ENCODE peak calls at places on chromosome 14, in four cellular contexts. One of them, this sample, is unnamed.

GRCh38 chr14:105292810-105293711 is 7.7 kb downstream of the BRF1 start:
- DNase-seq in body of pancreas: no peak
- DNase-seq in naive thymus-derived CD4-positive, alpha-beta T cell: peak
- DNase-seq in tibial artery: no peak
- DNase-seq in this sample: no peak

GRCh38 chr14:85934123-85934885 is 404.4 kb downstream of the FLRT2 start:
- DNase-seq in body of pancreas: no peak
- DNase-seq in naive thymus-derived CD4-positive, alpha-beta T cell: peak
- DNase-seq in tibial artery: no peak
- DNase-seq in this sample: no peak

GRCh38 chr14:102075155-102075554 is 11.7 kb downstream of the HSP90AA1 start:
- DNase-seq in body of pancreas: no peak
- DNase-seq in naive thymus-derived CD4-positive, alpha-beta T cell: no peak
- DNase-seq in tibial artery: no peak
- DNase-seq in this sample: no peak

GRCh38 chr14:72518809-72519377 is 375.0 kb downstream of the DPF3 start:
- DNase-seq in body of pancreas: no peak
- DNase-seq in naive thymus-derived CD4-positive, alpha-beta T cell: peak
- DNase-seq in tibial artery: no peak
- DNase-seq in this sample: no peak

GRCh38 chr14:101230161-101230850 is 326.8 kb upstream of the RTL1 start:
- DNase-seq in body of pancreas: no peak
- DNase-seq in naive thymus-derived CD4-positive, alpha-beta T cell: peak
- DNase-seq in tibial artery: no peak
- DNase-seq in this sample: no peak

GRCh38 chr14:47596232-47596631 is 79.2 kb downstream of the MDGA2 start:
- DNase-seq in body of pancreas: no peak
- DNase-seq in naive thymus-derived CD4-positive, alpha-beta T cell: no peak
- DNase-seq in tibial artery: no peak
- DNase-seq in this sample: no peak

GRCh38 chr14:79279645-79280399 is 931.5 kb downstream of the DIO2 start:
- DNase-seq in body of pancreas: peak
- DNase-seq in naive thymus-derived CD4-positive, alpha-beta T cell: no peak
- DNase-seq in tibial artery: peak
- DNase-seq in this sample: peak

GRCh38 chr14:91303091-91303923 is 58.8 kb upstream of the GPR68 start:
- DNase-seq in body of pancreas: no peak
- DNase-seq in naive thymus-derived CD4-positive, alpha-beta T cell: peak
- DNase-seq in tibial artery: no peak
- DNase-seq in this sample: no peak

GRCh38 chr14:61472025-61472672 is 150.8 kb downstream of the PRKCH start:
- DNase-seq in body of pancreas: peak
- DNase-seq in naive thymus-derived CD4-positive, alpha-beta T cell: no peak
- DNase-seq in tibial artery: peak
- DNase-seq in this sample: peak

GRCh38 chr14:26867171-26867757 is 269.4 kb upstream of the NOVA1 start:
- DNase-seq in body of pancreas: peak
- DNase-seq in naive thymus-derived CD4-positive, alpha-beta T cell: no peak
- DNase-seq in tibial artery: no peak
- DNase-seq in this sample: peak

GRCh38 chr14:69712637-69713088 is 54.3 kb upstream of the SRSF5 start:
- DNase-seq in body of pancreas: no peak
- DNase-seq in naive thymus-derived CD4-positive, alpha-beta T cell: no peak
- DNase-seq in tibial artery: peak
- DNase-seq in this sample: no peak

GRCh38 chr14:75577090-75577489 is 1.3 kb upstream of the FLVCR2 start:
- DNase-seq in body of pancreas: no peak
- DNase-seq in naive thymus-derived CD4-positive, alpha-beta T cell: no peak
- DNase-seq in tibial artery: no peak
- DNase-seq in this sample: no peak

GRCh38 chr14:83291716-83292115 is 1758.1 kb upstream of the SEL1L start:
- DNase-seq in body of pancreas: no peak
- DNase-seq in naive thymus-derived CD4-positive, alpha-beta T cell: no peak
- DNase-seq in tibial artery: no peak
- DNase-seq in this sample: no peak

GRCh38 chr14:38611928-38612327 is 356.0 kb upstream of the CLEC14A start:
- DNase-seq in body of pancreas: no peak
- DNase-seq in naive thymus-derived CD4-positive, alpha-beta T cell: no peak
- DNase-seq in tibial artery: no peak
- DNase-seq in this sample: no peak

GRCh38 chr14:55556929-55557623 is 22.9 kb upstream of the KTN1 start:
- DNase-seq in body of pancreas: peak
- DNase-seq in naive thymus-derived CD4-positive, alpha-beta T cell: no peak
- DNase-seq in tibial artery: peak
- DNase-seq in this sample: peak

GRCh38 chr14:75399819-75400678 is 27.8 kb upstream of the JDP2 start:
- DNase-seq in body of pancreas: peak
- DNase-seq in naive thymus-derived CD4-positive, alpha-beta T cell: no peak
- DNase-seq in tibial artery: peak
- DNase-seq in this sample: peak

GRCh38 chr14:49549881-49550280 is 36.3 kb downstream of the RPS29 start:
- DNase-seq in body of pancreas: no peak
- DNase-seq in naive thymus-derived CD4-positive, alpha-beta T cell: no peak
- DNase-seq in tibial artery: no peak
- DNase-seq in this sample: peak

GRCh38 chr14:63164108-63164683 is 40.0 kb upstream of the RHOJ start:
- DNase-seq in body of pancreas: no peak
- DNase-seq in naive thymus-derived CD4-positive, alpha-beta T cell: no peak
- DNase-seq in tibial artery: no peak
- DNase-seq in this sample: no peak

GRCh38 chr14:106094654-106095189 is 568.3 kb downstream of the TMEM121 start:
- DNase-seq in body of pancreas: peak
- DNase-seq in naive thymus-derived CD4-positive, alpha-beta T cell: peak
- DNase-seq in tibial artery: no peak
- DNase-seq in this sample: no peak

GRCh38 chr14:90140956-90141316 is 79.1 kb downstream of the KCNK13 start:
- DNase-seq in body of pancreas: no peak
- DNase-seq in naive thymus-derived CD4-positive, alpha-beta T cell: no peak
- DNase-seq in tibial artery: no peak
- DNase-seq in this sample: no peak
- H3K4me3 ChIP-seq in body of pancreas: no peak
- H3K4me3 ChIP-seq in naive thymus-derived CD4-positive, alpha-beta T cell: no peak
- H3K4me3 ChIP-seq in tibial artery: no peak
- H3K4me3 ChIP-seq in this sample: no peak

DNA sequence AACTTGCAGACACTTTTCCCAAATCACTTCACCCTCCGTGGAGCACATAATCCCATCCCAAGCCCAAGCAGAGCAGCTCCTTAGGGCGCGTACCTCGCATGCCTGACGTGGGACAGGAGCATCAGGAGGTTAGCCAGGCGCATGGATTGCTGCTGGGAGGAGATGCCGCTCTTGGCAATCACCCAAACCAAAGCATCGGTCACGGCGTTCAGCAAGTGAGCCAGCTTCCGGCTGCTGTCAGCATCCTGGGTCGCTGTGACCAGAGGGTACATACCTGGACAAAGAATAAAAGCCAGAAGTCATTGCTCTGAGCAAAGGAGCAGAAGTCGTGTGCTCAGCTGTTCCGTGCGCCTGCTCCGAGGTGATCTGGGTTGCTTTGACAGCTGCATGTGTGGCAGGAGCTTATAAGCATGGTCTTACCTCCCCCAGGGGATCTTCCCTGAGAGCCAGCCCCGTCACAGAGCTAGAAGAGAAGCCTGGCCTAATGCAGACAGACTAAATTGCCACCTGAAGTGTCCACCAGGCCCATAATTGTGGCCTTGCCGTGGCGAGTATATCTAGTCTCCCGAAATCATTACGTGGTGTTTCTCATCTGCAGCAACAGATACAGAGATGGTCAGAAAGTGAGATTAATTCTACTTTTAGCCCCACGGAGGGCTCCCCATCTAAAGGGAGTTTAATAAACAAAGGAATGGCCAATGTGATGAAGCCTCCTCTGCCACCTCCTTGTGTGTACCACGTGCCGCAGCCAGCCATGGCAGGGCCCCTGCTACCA is 59.1 kb downstream of the ESR2 start:
- DNase-seq in body of pancreas: no peak
- DNase-seq in naive thymus-derived CD4-positive, alpha-beta T cell: no peak
- DNase-seq in tibial artery: no peak
- DNase-seq in this sample: no peak
- H3K27ac ChIP-seq in body of pancreas: no peak
- H3K27ac ChIP-seq in naive thymus-derived CD4-positive, alpha-beta T cell: no peak
- H3K27ac ChIP-seq in tibial artery: no peak
- H3K27ac ChIP-seq in this sample: no peak

GRCh38 chr14:24108336-24108874 is 6.2 kb upstream of the DCAF11 start:
- DNase-seq in body of pancreas: no peak
- DNase-seq in naive thymus-derived CD4-positive, alpha-beta T cell: no peak
- DNase-seq in tibial artery: no peak
- DNase-seq in this sample: no peak
- H3K4me3 ChIP-seq in body of pancreas: no peak
- H3K4me3 ChIP-seq in naive thymus-derived CD4-positive, alpha-beta T cell: no peak
- H3K4me3 ChIP-seq in tibial artery: no peak
- H3K4me3 ChIP-seq in this sample: no peak

GRCh38 chr14:92495041-92495440 is 18.5 kb upstream of the RIN3 start:
- DNase-seq in body of pancreas: no peak
- DNase-seq in naive thymus-derived CD4-positive, alpha-beta T cell: no peak
- DNase-seq in tibial artery: peak
- DNase-seq in this sample: peak
- H3K27ac ChIP-seq in body of pancreas: no peak
- H3K27ac ChIP-seq in naive thymus-derived CD4-positive, alpha-beta T cell: no peak
- H3K27ac ChIP-seq in tibial artery: no peak
- H3K27ac ChIP-seq in this sample: no peak

GRCh38 chr14:99576304-99576703 is 27.7 kb downstream of the CCDC85C start:
- DNase-seq in body of pancreas: no peak
- DNase-seq in naive thymus-derived CD4-positive, alpha-beta T cell: no peak
- DNase-seq in tibial artery: no peak
- DNase-seq in this sample: no peak
- H3K4me3 ChIP-seq in body of pancreas: no peak
- H3K4me3 ChIP-seq in naive thymus-derived CD4-positive, alpha-beta T cell: no peak
- H3K4me3 ChIP-seq in tibial artery: no peak
- H3K4me3 ChIP-seq in this sample: no peak

This sample was measured in hepatocyte.